ENCODE peak calls at places on chromosomes 3 and 15, in four cellular contexts. One of them, this sample, is unnamed.

GRCh38 chr3:197880361-197881339 is 69.3 kb upstream of the RPL35A start:
- DNase-seq in IMR-90: no peak
- DNase-seq in GM12878: no peak
- DNase-seq in endothelial cell of umbilical vein: no peak
- DNase-seq in this sample: no peak

GRCh38 chr3:52030725-52031330 is 25.5 kb downstream of the DUSP7 start:
- DNase-seq in endothelial cell of umbilical vein: no peak
- DNase-seq in GM12878: no peak
- DNase-seq in IMR-90: no peak
- DNase-seq in this sample: no peak

GRCh38 chr3:154538566-154539360 is 108.8 kb upstream of the GPR149 start:
- DNase-seq in GM12878: no peak
- DNase-seq in IMR-90: no peak
- DNase-seq in endothelial cell of umbilical vein: no peak
- DNase-seq in this sample: no peak

GRCh38 chr3:156978471-156978961 is 152.4 kb downstream of the LEKR1 start:
- DNase-seq in endothelial cell of umbilical vein: no peak
- DNase-seq in GM12878: peak
- DNase-seq in IMR-90: peak
- DNase-seq in this sample: no peak

GRCh38 chr15:91970142-91970541 is 116.6 kb downstream of the SLCO3A1 start:
- DNase-seq in endothelial cell of umbilical vein: no peak
- DNase-seq in GM12878: no peak
- DNase-seq in IMR-90: peak
- DNase-seq in this sample: no peak

GRCh38 chr3:36540898-36541518 is 160.7 kb downstream of the STAC start:
- DNase-seq in endothelial cell of umbilical vein: no peak
- DNase-seq in GM12878: no peak
- DNase-seq in IMR-90: peak
- DNase-seq in this sample: peak

GRCh38 chr3:169769287-169770181 is at the start of gene ACTRT3:
- DNase-seq in IMR-90: peak
- DNase-seq in endothelial cell of umbilical vein: peak
- DNase-seq in GM12878: no peak
- DNase-seq in this sample: no peak

GRCh38 chr3:41684802-41685740 is 276.8 kb downstream of the ULK4 start:
- DNase-seq in GM12878: no peak
- DNase-seq in IMR-90: no peak
- DNase-seq in endothelial cell of umbilical vein: no peak
- DNase-seq in this sample: no peak

GRCh38 chr3:125019271-125019670 is 36.5 kb downstream of the HEG1 start:
- DNase-seq in endothelial cell of umbilical vein: peak
- DNase-seq in GM12878: no peak
- DNase-seq in IMR-90: no peak
- DNase-seq in this sample: no peak

GRCh38 chr15:95134306-95135100 is 903.1 kb downstream of the MCTP2 start:
- DNase-seq in IMR-90: peak
- DNase-seq in GM12878: no peak
- DNase-seq in endothelial cell of umbilical vein: no peak
- DNase-seq in this sample: no peak

GRCh38 chr3:188507244-188507720 is 353.3 kb downstream of the LPP start:
- DNase-seq in IMR-90: peak
- DNase-seq in GM12878: no peak
- DNase-seq in endothelial cell of umbilical vein: peak
- DNase-seq in this sample: no peak

GRCh38 chr15:69277316-69277715 is 21.4 kb upstream of the PAQR5 start:
- DNase-seq in GM12878: no peak
- DNase-seq in IMR-90: no peak
- DNase-seq in endothelial cell of umbilical vein: no peak
- DNase-seq in this sample: no peak

GRCh38 chr3:17979248-17979647 is 236.8 kb upstream of the TBC1D5 start:
- DNase-seq in GM12878: no peak
- DNase-seq in endothelial cell of umbilical vein: no peak
- DNase-seq in IMR-90: no peak
- DNase-seq in this sample: peak

GRCh38 chr15:98907921-98908490 is 99.6 kb downstream of the PGPEP1L start:
- DNase-seq in endothelial cell of umbilical vein: no peak
- DNase-seq in IMR-90: no peak
- DNase-seq in GM12878: no peak
- DNase-seq in this sample: no peak

GRCh38 chr15:57003418-57003817 is 85.0 kb downstream of the TCF12 start:
- DNase-seq in endothelial cell of umbilical vein: peak
- DNase-seq in GM12878: no peak
- DNase-seq in IMR-90: peak
- DNase-seq in this sample: no peak

GRCh38 chr3:108830991-108831390 is 8.4 kb downstream of the TRAT1 start:
- DNase-seq in endothelial cell of umbilical vein: no peak
- DNase-seq in GM12878: no peak
- DNase-seq in IMR-90: no peak
- DNase-seq in this sample: no peak

GRCh38 chr15:40421246-40422157 is 15.9 kb downstream of the IVD start:
- DNase-seq in endothelial cell of umbilical vein: peak
- DNase-seq in GM12878: no peak
- DNase-seq in IMR-90: peak
- DNase-seq in this sample: peak
- TF ChIP-seq POLR2A in endothelial cell of umbilical vein: peak
- TF ChIP-seq POLR2A in GM12878: peak
- TF ChIP-seq POLR2A in IMR-90: no peak
- TF ChIP-seq POLR2A in this sample: no peak

DNA sequence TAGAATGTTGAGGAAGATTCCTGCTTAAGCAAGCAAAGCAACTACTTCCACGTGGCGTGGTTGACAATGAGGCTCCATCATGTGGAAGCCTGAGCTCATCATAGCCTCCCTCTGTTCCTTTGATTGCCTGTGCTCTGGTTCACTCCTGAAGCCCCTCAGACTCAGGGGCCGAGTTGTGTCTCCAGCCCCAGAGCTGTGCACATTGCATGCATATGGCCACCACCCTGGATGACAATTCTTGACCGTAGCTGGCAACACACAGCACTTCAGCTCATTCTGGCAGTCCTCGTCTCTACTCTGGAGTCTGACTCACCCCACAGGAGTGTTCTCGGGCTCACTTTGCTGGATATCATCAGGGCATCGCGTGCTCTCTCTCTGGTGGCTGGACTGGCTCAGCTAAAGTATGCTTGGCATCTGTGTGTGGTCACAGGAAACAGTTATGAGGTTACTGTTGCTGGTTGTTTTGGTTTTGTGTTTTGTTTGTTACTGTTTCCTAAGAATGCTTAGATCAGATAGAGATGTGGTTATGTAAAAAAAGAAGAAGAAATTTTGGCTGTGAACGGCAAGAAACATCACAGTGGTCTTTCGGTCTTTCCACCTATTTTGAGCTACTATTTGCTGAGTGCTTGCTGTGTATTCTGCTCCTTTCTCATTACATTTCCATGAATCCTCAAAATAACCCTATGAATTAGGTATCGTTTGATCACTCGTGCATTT is 41.6 kb upstream of the MRPS22 start:
- DNase-seq in IMR-90: peak
- DNase-seq in endothelial cell of umbilical vein: no peak
- DNase-seq in GM12878: no peak
- DNase-seq in this sample: no peak
- TF ChIP-seq FOS in IMR-90: peak
- TF ChIP-seq FOS in endothelial cell of umbilical vein: no peak
- TF ChIP-seq FOS in GM12878: no peak
- TF ChIP-seq FOS in this sample: no peak

DNA sequence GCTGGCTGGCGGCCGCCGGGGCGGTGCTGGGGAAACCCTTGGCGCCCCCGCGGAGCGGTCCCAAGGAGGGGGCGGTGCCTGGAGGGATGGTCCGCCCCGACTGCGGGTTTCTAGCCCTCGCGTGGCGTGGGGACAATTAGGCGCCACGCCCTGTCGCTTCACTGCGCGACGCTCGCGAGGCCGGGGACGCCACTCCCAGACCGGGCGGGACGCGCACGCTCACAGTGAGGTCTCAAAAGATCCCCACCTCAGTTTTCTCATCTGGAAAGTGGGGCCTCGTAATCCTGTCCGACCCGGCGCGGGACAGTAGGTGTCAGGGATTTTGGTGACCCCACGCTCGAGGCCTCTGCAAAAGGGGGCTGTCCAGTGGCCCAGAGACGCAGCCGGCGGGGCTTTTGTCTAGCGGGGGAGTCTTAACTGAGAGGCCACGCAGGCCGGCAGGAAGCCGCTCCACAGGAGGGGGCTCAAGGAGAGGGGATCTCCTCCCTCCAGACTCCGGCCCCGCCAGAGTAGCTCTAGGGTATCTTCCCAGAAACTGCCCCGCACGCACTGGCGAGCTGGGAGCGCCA is 808 bp upstream of the CLK3 start:
- DNase-seq in endothelial cell of umbilical vein: no peak
- DNase-seq in IMR-90: peak
- DNase-seq in GM12878: peak
- DNase-seq in this sample: peak
- TF ChIP-seq POLR2A in endothelial cell of umbilical vein: no peak
- TF ChIP-seq POLR2A in IMR-90: no peak
- TF ChIP-seq POLR2A in GM12878: peak
- TF ChIP-seq POLR2A in this sample: no peak

GRCh38 chr3:23406576-23406975 is 203.4 kb downstream of the UBE2E2 start:
- DNase-seq in GM12878: no peak
- DNase-seq in IMR-90: peak
- DNase-seq in endothelial cell of umbilical vein: no peak
- DNase-seq in this sample: no peak
- TF ChIP-seq FOS in GM12878: no peak
- TF ChIP-seq FOS in IMR-90: no peak
- TF ChIP-seq FOS in endothelial cell of umbilical vein: no peak
- TF ChIP-seq FOS in this sample: no peak

DNA sequence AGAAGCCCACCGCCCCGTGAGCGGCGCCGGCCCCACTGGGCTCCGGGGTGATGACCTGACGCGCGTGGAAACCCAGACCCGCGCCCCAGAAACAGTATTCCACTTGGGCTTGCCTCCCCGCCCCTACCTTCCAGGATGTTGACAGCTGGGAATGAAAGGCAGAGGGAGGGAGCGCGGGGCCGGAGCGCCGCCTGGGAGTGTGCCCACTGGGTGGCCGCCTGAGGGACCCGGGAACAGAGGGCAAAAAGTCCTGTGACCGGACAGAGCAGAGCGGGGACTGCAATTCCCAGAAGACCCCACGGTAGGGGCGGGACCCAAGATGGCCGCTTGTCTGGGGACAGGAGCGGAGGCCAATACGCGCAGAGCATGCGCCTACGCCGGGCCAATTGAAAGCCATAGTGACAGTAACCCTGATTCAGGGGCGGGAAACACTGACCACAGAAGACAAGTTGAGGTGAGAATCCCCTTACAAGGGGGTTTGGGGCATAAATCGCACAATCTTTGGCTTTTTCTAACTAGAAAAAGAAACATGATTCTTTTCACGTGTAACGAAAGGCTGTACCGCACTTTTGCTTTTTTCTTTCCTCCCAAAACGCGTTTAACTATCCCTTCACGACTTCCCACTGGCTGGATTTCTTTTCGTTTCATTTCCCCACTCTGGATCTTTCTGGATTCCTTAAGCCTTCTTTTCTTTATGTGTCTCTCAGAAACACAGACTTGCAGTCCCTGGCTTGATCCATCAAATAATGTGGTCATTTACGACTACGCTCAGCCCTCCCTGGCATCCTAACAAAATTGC is at the start of gene FHIT:
- DNase-seq in IMR-90: peak
- DNase-seq in endothelial cell of umbilical vein: peak
- DNase-seq in GM12878: peak
- DNase-seq in this sample: peak
- TF ChIP-seq POLR2A in IMR-90: no peak
- TF ChIP-seq POLR2A in endothelial cell of umbilical vein: no peak
- TF ChIP-seq POLR2A in GM12878: peak
- TF ChIP-seq POLR2A in this sample: peak

GRCh38 chr15:55954862-55955605 is 38.4 kb downstream of the NEDD4 start:
- DNase-seq in IMR-90: no peak
- DNase-seq in endothelial cell of umbilical vein: no peak
- DNase-seq in GM12878: no peak
- DNase-seq in this sample: no peak
- TF ChIP-seq FOS in IMR-90: no peak
- TF ChIP-seq FOS in endothelial cell of umbilical vein: no peak
- TF ChIP-seq FOS in GM12878: no peak
- TF ChIP-seq FOS in this sample: no peak

GRCh38 chr3:30342319-30343060 is 263.9 kb upstream of the TGFBR2 start:
- DNase-seq in IMR-90: peak
- DNase-seq in endothelial cell of umbilical vein: peak
- DNase-seq in GM12878: no peak
- DNase-seq in this sample: no peak

GRCh38 chr3:30341851-30342250 is 264.6 kb upstream of the TGFBR2 start:
- DNase-seq in GM12878: no peak
- DNase-seq in endothelial cell of umbilical vein: no peak
- DNase-seq in IMR-90: no peak
- DNase-seq in this sample: no peak

GRCh38 chr3:30343067-30343831 is 263.2 kb upstream of the TGFBR2 start:
- DNase-seq in GM12878: no peak
- DNase-seq in IMR-90: no peak
- DNase-seq in endothelial cell of umbilical vein: peak
- DNase-seq in this sample: no peak

GRCh38 chr3:30341079-30341478 is 265.3 kb upstream of the TGFBR2 start:
- DNase-seq in endothelial cell of umbilical vein: no peak
- DNase-seq in IMR-90: no peak
- DNase-seq in GM12878: no peak
- DNase-seq in this sample: no peak

DNA sequence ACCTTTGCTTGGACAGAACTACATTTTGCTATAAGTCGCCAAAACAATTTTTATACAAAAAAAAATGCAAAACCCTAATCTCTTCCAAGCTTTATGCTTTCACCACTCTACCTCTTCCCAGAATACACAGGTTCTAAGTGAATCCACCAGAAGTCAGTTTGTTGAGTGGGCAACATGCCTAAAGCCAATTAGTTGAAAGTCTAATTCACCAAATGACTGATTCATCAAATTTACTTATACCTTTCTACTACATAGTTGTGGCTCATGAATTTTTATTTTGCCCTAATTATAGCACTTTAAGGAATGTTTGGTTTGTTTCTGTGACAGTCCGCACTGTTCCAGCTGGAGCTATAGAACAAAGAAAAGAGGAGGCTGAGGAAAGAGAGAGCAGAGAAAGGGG is 265.9 kb upstream of the TGFBR2 start:
- DNase-seq in GM12878: no peak
- DNase-seq in IMR-90: no peak
- DNase-seq in endothelial cell of umbilical vein: no peak
- DNase-seq in this sample: no peak
- TF ChIP-seq POLR2A in GM12878: no peak
- TF ChIP-seq POLR2A in IMR-90: no peak
- TF ChIP-seq POLR2A in endothelial cell of umbilical vein: no peak
- TF ChIP-seq POLR2A in this sample: no peak

GRCh38 chr3:23872330-23872729 is 44.5 kb downstream of the NKIRAS1 start:
- DNase-seq in GM12878: no peak
- DNase-seq in IMR-90: no peak
- DNase-seq in endothelial cell of umbilical vein: no peak
- DNase-seq in this sample: no peak

GRCh38 chr3:23875326-23875725 is 41.5 kb downstream of the NKIRAS1 start:
- DNase-seq in GM12878: no peak
- DNase-seq in IMR-90: no peak
- DNase-seq in endothelial cell of umbilical vein: peak
- DNase-seq in this sample: no peak

GRCh38 chr3:23876901-23877300 is 39.9 kb downstream of the NKIRAS1 start:
- DNase-seq in GM12878: no peak
- DNase-seq in IMR-90: no peak
- DNase-seq in endothelial cell of umbilical vein: no peak
- DNase-seq in this sample: no peak

GRCh38 chr3:23873941-23874340 is 42.8 kb downstream of the NKIRAS1 start:
- DNase-seq in GM12878: no peak
- DNase-seq in endothelial cell of umbilical vein: peak
- DNase-seq in IMR-90: peak
- DNase-seq in this sample: no peak

GRCh38 chr3:23874359-23875120 is 42.2 kb downstream of the NKIRAS1 start:
- DNase-seq in GM12878: no peak
- DNase-seq in endothelial cell of umbilical vein: no peak
- DNase-seq in IMR-90: peak
- DNase-seq in this sample: no peak
- TF ChIP-seq FOS in GM12878: no peak
- TF ChIP-seq FOS in endothelial cell of umbilical vein: no peak
- TF ChIP-seq FOS in IMR-90: peak
- TF ChIP-seq FOS in this sample: no peak

This sample was measured in K562.